ENCODE peak calls at places on chromosome 21, in ten cellular contexts. P is CD8-positive, alpha-beta T cell; B is keratinocyte; O is effector CD4-positive, alpha-beta T cell; Z is Peyer's patch; S is heart left ventricle; F is T-helper 2 cell; H is AML-193; M is adipocyte; T is Calu3. K is an unnamed sample.

GRCh38 chr21:46472246-46472645 is 13.6 kb downstream of the DIP2A start:
- DNase-seq in P (no peak), B (no peak), O (no peak), Z (no peak), S (no peak), F (no peak), H (peak; percentile 22), M (no peak), T (no peak), K (no peak)

GRCh38 chr21:39807738-39808137 is 59.5 kb upstream of the PCP4 start:
- DNase-seq in P (no peak), B (no peak), O (no peak), Z (no peak), S (no peak), F (no peak), H (no peak), M (no peak), T (no peak), K (no peak)

GRCh38 chr21:36125513-36126121 is 9.3 kb upstream of the CBR3 start:
- DNase-seq in P (peak; percentile 39), B (no peak), O (peak; percentile 43), Z (peak; percentile 86), S (peak; percentile 56), F (no peak), H (peak; percentile 48), M (peak; percentile 80), T (peak; percentile 36), K (peak; percentile 53)

GRCh38 chr21:41304068-41304720 is 12.4 kb upstream of the FAM3B start:
- DNase-seq in P (no peak), B (no peak), O (no peak), Z (no peak), S (no peak), F (no peak), H (no peak), M (no peak), T (no peak), K (no peak)

GRCh38 chr21:37829447-37829846 is 86.8 kb downstream of the KCNJ6 start:
- DNase-seq in P (no peak), B (no peak), O (no peak), Z (peak; percentile 84), S (no peak), F (no peak), H (no peak), M (peak; percentile 48), T (peak; percentile 11), K (no peak)

GRCh38 chr21:43313939-43314405 is 113.0 kb downstream of the SIK1 start:
- DNase-seq in P (no peak), B (no peak), O (no peak), Z (no peak), S (peak; percentile 27), F (no peak), H (no peak), M (no peak), T (no peak), K (no peak)

GRCh38 chr21:41803316-41803715 is 36.5 kb upstream of the RIPK4 start:
- DNase-seq in P (no peak), B (no peak), O (no peak), Z (no peak), S (no peak), F (no peak), H (no peak), M (peak; percentile 27), T (no peak), K (no peak)

GRCh38 chr21:36989699-36990507 is 16.6 kb upstream of the RIPPLY3 start:
- DNase-seq in P (peak; percentile 76), B (no peak), O (peak; percentile 62), Z (peak; percentile 97), S (peak; percentile 97), F (peak; percentile 67), H (peak; percentile 85), M (peak; percentile 96), T (peak; percentile 93), K (peak; percentile 96)

GRCh38 chr21:41207401-41208388 is 39.7 kb downstream of the BACE2 start:
- DNase-seq in P (no peak), B (no peak), O (no peak), Z (peak; percentile 79), S (peak; percentile 89), F (no peak), H (no peak), M (peak; percentile 39), T (peak; percentile 8), K (no peak)

GRCh38 chr21:35036521-35037383 is 12.3 kb downstream of the RUNX1 start:
- DNase-seq in P (no peak), B (no peak), O (no peak), Z (no peak), S (no peak), F (no peak), H (no peak), M (no peak), T (no peak), K (no peak)

GRCh38 chr21:27196651-27197050 is 229.8 kb upstream of the ADAMTS5 start:
- DNase-seq in P (no peak), B (no peak), O (no peak), Z (no peak), S (no peak), F (no peak), H (no peak), M (no peak), T (no peak), K (no peak)

GRCh38 chr21:27464643-27465042 is 497.8 kb upstream of the ADAMTS5 start:
- DNase-seq in P (no peak), B (no peak), O (no peak), Z (no peak), S (no peak), F (no peak), H (no peak), M (no peak), T (no peak), K (no peak)

GRCh38 chr21:44401386-44402160 is 48.2 kb downstream of the TRPM2 start:
- DNase-seq in P (no peak), B (no peak), O (no peak), Z (no peak), S (no peak), F (no peak), H (no peak), M (no peak), T (no peak), K (no peak)

GRCh38 chr21:14956826-14957225 is 108.0 kb downstream of the NRIP1 start:
- DNase-seq in P (no peak), B (no peak), O (no peak), Z (no peak), S (no peak), F (no peak), H (no peak), M (peak; percentile 55), T (no peak), K (no peak)

GRCh38 chr21:45550552-45551210 is 8.4 kb upstream of the SLC19A1 start:
- DNase-seq in P (no peak), B (no peak), O (no peak), Z (peak; percentile 84), S (no peak), F (no peak), H (peak; percentile 82), M (peak; percentile 44), T (no peak), K (no peak)

GRCh38 chr21:33362044-33362555 is 37.3 kb downstream of the IFNAR1 start:
- DNase-seq in P (peak; percentile 54), B (no peak), O (peak; percentile 64), Z (peak; percentile 82), S (no peak), F (peak; percentile 27), H (peak; percentile 89), M (no peak), T (no peak), K (peak; percentile 62)

GRCh38 chr21:27513825-27514224 is 546.9 kb upstream of the ADAMTS5 start:
- DNase-seq in P (no peak), B (no peak), O (no peak), Z (no peak), S (no peak), F (no peak), H (no peak), M (no peak), T (no peak), K (no peak)

GRCh38 chr21:28590026-28590425 is 402.7 kb downstream of the LTN1 start:
- DNase-seq in P (no peak), B (no peak), O (no peak), Z (no peak), S (no peak), F (no peak), H (no peak), M (no peak), T (no peak), K (no peak)

GRCh38 chr21:36100971-36101641 is 31.3 kb downstream of the CBR1 start:
- DNase-seq in P (no peak), B (no peak), O (no peak), Z (no peak), S (no peak), F (no peak), H (no peak), M (no peak), T (no peak), K (no peak)

GRCh38 chr21:21232320-21232719 is 234.1 kb downstream of the NCAM2 start:
- DNase-seq in P (no peak), B (no peak), O (no peak), Z (no peak), S (no peak), F (no peak), H (no peak), M (peak; percentile 79), T (no peak), K (peak; percentile 42)

GRCh38 chr21:39696196-39696595 is 48.8 kb upstream of the IGSF5 start:
- DNase-seq in P (no peak), B (no peak), O (no peak), Z (no peak), S (no peak), F (no peak), H (no peak), M (no peak), T (no peak), K (no peak)

GRCh38 chr21:41610042-41610839 is 102.3 kb upstream of the TMPRSS2 start:
- DNase-seq in P (no peak), B (no peak), O (no peak), Z (peak; percentile 80), S (peak; percentile 50), F (no peak), H (peak; percentile 35), M (peak; percentile 64), T (peak; percentile 66), K (peak; percentile 82)

GRCh38 chr21:18318156-18318555 is 73.5 kb downstream of the CHODL start:
- DNase-seq in P (no peak), B (no peak), O (no peak), Z (no peak), S (no peak), F (no peak), H (no peak), M (no peak), T (no peak), K (no peak)

K was measured in neural progenitor cell.